ENCODE peak calls at places on chromosomes 12 and 14, in ten cellular contexts. G, U, Z, K, R, O, A, Y, P and J are unnamed samples.

GRCh38 chr12:6078378-6079083 is 45.9 kb downstream of the VWF start:
- DNase-seq in Y (no peak), O (no peak), A (no peak), Z (no peak), P (peak; percentile 64), R (no peak), U (peak; percentile 77), G (no peak), K (peak; percentile 55), J (no peak)

GRCh38 chr14:97180304-97181200 is 383.4 kb downstream of the VRK1 start:
- DNase-seq in U (no peak), G (peak; percentile 11), P (peak; percentile 62), Y (no peak), K (peak; percentile 3), Z (no peak), A (no peak), O (no peak), R (no peak), J (no peak)

GRCh38 chr14:20848316-20848954 is 42.8 kb upstream of the RNASE3 start:
- DNase-seq in K (no peak), P (peak; percentile 26), Z (no peak), A (no peak), O (no peak), R (no peak), U (peak; percentile 12), Y (no peak), G (no peak), J (no peak)

GRCh38 chr12:26810330-26810729 is 22.7 kb downstream of the ITPR2 start:
- DNase-seq in P (peak; percentile 66), Z (no peak), R (peak; percentile 15), G (no peak), O (no peak), Y (peak; percentile 53), K (peak; percentile 91), A (peak; percentile 27), U (peak; percentile 92), J (no peak)

GRCh38 chr14:101862711-101863110 is 101.2 kb downstream of the PPP2R5C start:
- DNase-seq in P (no peak), G (no peak), K (no peak), R (no peak), Z (no peak), A (no peak), Y (no peak), U (peak; percentile 9), O (no peak), J (no peak)

GRCh38 chr12:2893007-2893406 is 2.3 kb downstream of the TULP3 start:
- DNase-seq in G (no peak), P (peak; percentile 45), O (no peak), A (no peak), Y (no peak), U (peak; percentile 95), Z (no peak), R (no peak), K (peak; percentile 84), J (peak; percentile 82)

GRCh38 chr14:75493580-75494130 is 28.6 kb upstream of the BATF start:
- DNase-seq in U (peak; percentile 13), Y (no peak), G (no peak), P (no peak), Z (no peak), A (no peak), R (no peak), O (no peak), K (peak; percentile 6), J (no peak)

GRCh38 chr14:49970474-49971147 is 77.7 kb downstream of the ARF6 start:
- DNase-seq in K (peak; percentile 94), Y (no peak), G (no peak), U (peak; percentile 95), P (no peak), O (no peak), R (no peak), Z (peak; percentile 33), A (no peak), J (no peak)

GRCh38 chr12:58521796-58522195 is 398.5 kb downstream of the LRIG3 start:
- DNase-seq in G (no peak), Z (no peak), K (no peak), Y (no peak), P (no peak), A (no peak), U (no peak), R (no peak), O (no peak), J (no peak)

GRCh38 chr14:21711360-21711961 is 37.8 kb upstream of the OR4E1 start:
- DNase-seq in A (no peak), Y (peak; percentile 68), U (peak; percentile 48), O (no peak), G (peak; percentile 9), P (peak; percentile 46), R (peak; percentile 35), Z (peak; percentile 40), K (peak; percentile 57), J (no peak)

GRCh38 chr14:99287269-99287942 is 15.4 kb upstream of the BCL11B start:
- DNase-seq in G (no peak), R (no peak), Z (no peak), P (no peak), Y (no peak), U (no peak), K (no peak), A (no peak), O (no peak), J (no peak)

GRCh38 chr12:131598717-131599116 is 112.2 kb upstream of the SFSWAP start:
- DNase-seq in K (no peak), A (no peak), G (no peak), R (no peak), Z (no peak), U (no peak), O (no peak), P (no peak), Y (peak; percentile 40), J (no peak)

GRCh38 chr12:80622271-80622670 is 85.2 kb upstream of the MYF6 start:
- DNase-seq in K (no peak), P (peak; percentile 21), O (no peak), Z (no peak), R (no peak), G (no peak), A (no peak), Y (peak; percentile 24), U (peak; percentile 8), J (no peak)

GRCh38 chr14:61467281-61467680 is 145.9 kb downstream of the PRKCH start:
- DNase-seq in A (no peak), R (no peak), Y (no peak), K (no peak), G (no peak), P (no peak), O (no peak), U (no peak), Z (no peak), J (no peak)

GRCh38 chr12:109727039-109727723 is 13.6 kb downstream of the FAM222A start:
- DNase-seq in O (no peak), K (no peak), P (no peak), G (no peak), R (no peak), A (peak; percentile 91), U (no peak), Y (no peak), Z (no peak), J (no peak)

GRCh38 chr12:52741378-52742195 is 35.6 kb downstream of the KRT76 start:
- DNase-seq in U (peak; percentile 61), K (peak; percentile 65), Y (peak; percentile 89), G (peak; percentile 58), Z (no peak), A (no peak), P (peak; percentile 79), O (no peak), R (peak; percentile 80), J (no peak)

GRCh38 chr12:58547217-58547616 is 373.1 kb downstream of the LRIG3 start:
- DNase-seq in A (no peak), Z (no peak), K (no peak), G (no peak), P (no peak), R (no peak), Y (no peak), O (no peak), U (no peak), J (no peak)

GRCh38 chr14:45251912-45252311 is 1.1 kb downstream of the MIS18BP1 start:
- DNase-seq in Y (no peak), Z (peak; percentile 56), R (no peak), P (no peak), G (no peak), U (peak; percentile 26), O (no peak), A (no peak), K (peak; percentile 21), J (no peak)

GRCh38 chr14:24366664-24367505 is 1.1 kb upstream of the NFATC4 start:
- DNase-seq in K (peak; percentile 99), O (peak; percentile 94), R (peak; percentile 74), A (peak; percentile 19), P (peak; percentile 99), Y (peak; percentile 97), U (peak; percentile 97), G (no peak), Z (peak; percentile 97), J (peak; percentile 80)

GRCh38 chr12:12718853-12719252 is 1.7 kb downstream of the CDKN1B start:
- DNase-seq in P (no peak), Z (peak; percentile 66), O (no peak), G (no peak), R (no peak), A (no peak), Y (peak; percentile 28), U (peak; percentile 45), K (no peak), J (no peak)

GRCh38 chr12:63066136-63066535 is 84.9 kb downstream of the AVPR1A start:
- DNase-seq in G (no peak), A (no peak), U (no peak), R (no peak), O (no peak), P (no peak), Z (no peak), Y (no peak), K (no peak), J (no peak)

GRCh38 chr12:59086124-59086523 is 165.8 kb upstream of the LRIG3 start:
- DNase-seq in K (no peak), Z (peak; percentile 89), A (no peak), P (peak; percentile 16), O (peak; percentile 14), R (no peak), G (no peak), U (no peak), Y (no peak), J (no peak)

GRCh38 chr12:29869916-29870315 is 86.2 kb upstream of the TMTC1 start:
- DNase-seq in Y (no peak), R (no peak), Z (no peak), A (no peak), G (no peak), U (no peak), K (no peak), P (no peak), O (no peak), J (no peak)

GRCh38 chr12:50103767-50104321 is at the start of gene GPD1:
- DNase-seq in K (peak; percentile 55), Y (peak; percentile 73), R (no peak), G (no peak), A (peak; percentile 32), U (peak; percentile 34), Z (peak; percentile 57), P (peak; percentile 65), O (peak; percentile 73), J (no peak)

GRCh38 chr12:70637686-70638085 is 457 bp upstream of the PTPRB start:
- DNase-seq in R (no peak), O (peak; percentile 41), U (no peak), Z (no peak), G (no peak), A (no peak), Y (no peak), K (no peak), P (no peak), J (no peak)

GRCh38 chr12:128810182-128811127 is 13.3 kb downstream of the SLC15A4 start:
- DNase-seq in G (peak; percentile 35), Z (no peak), O (no peak), A (no peak), R (no peak), K (no peak), P (no peak), U (peak; percentile 36), Y (no peak), J (no peak)